ENCODE peak calls at places on chromosomes 12 and 14, in eight cellular contexts. V is progenitor cell of endocrine pancreas, D is colonic mucosa, L is transverse colon, Y is astrocyte, Q is heart right ventricle, K is PC-3, A is adrenal gland. I is an unnamed sample.
A peak's percentile ranks its signal among the peaks of the same experiment; 100 is the strongest.

GRCh38 chr12:48119078-48119833 is at the start of gene PFKM:
- DNase-seq in V (peak; percentile 64), D (peak; percentile 92), L (peak; percentile 88), Y (peak; percentile 89), Q (peak; percentile 67), K (peak; percentile 84), A (peak; percentile 87), I (peak; percentile 95)

GRCh38 chr12:105820407-105821140 is 318.2 kb downstream of the NUAK1 start:
- DNase-seq in V (no peak), D (no peak), L (peak; percentile 9), Y (peak; percentile 86), Q (no peak), K (no peak), A (peak; percentile 43), I (peak; percentile 55)

GRCh38 chr14:101185081-101185835 is 281.7 kb upstream of the RTL1 start:
- DNase-seq in V (no peak), D (no peak), L (no peak), Y (no peak), Q (no peak), K (no peak), A (no peak), I (no peak)

GRCh38 chr14:31018057-31018645 is 7.3 kb upstream of the AP4S1 start:
- DNase-seq in V (no peak), D (no peak), L (no peak), Y (no peak), Q (no peak), K (no peak), A (no peak), I (no peak)

GRCh38 chr12:97267803-97268202 is 194.8 kb upstream of the RMST start:
- DNase-seq in V (no peak), D (no peak), L (no peak), Y (no peak), Q (no peak), K (no peak), A (no peak), I (no peak)

GRCh38 chr14:44505588-44505987 is 1.5 kb downstream of the FSCB start:
- DNase-seq in V (no peak), D (no peak), L (no peak), Y (no peak), Q (no peak), K (no peak), A (no peak), I (no peak)

GRCh38 chr14:92531151-92531873 is 17.7 kb downstream of the RIN3 start:
- DNase-seq in V (no peak), D (no peak), L (no peak), Y (no peak), Q (no peak), K (no peak), A (no peak), I (no peak)

GRCh38 chr12:91178139-91178561 is 4.5 kb downstream of the DCN start:
- DNase-seq in V (no peak), D (no peak), L (no peak), Y (peak; percentile 8), Q (no peak), K (peak; percentile 44), A (no peak), I (peak; percentile 44)

GRCh38 chr14:63713058-63713457 is 14.8 kb downstream of the SGPP1 start:
- DNase-seq in V (no peak), D (no peak), L (no peak), Y (peak; percentile 36), Q (no peak), K (peak; percentile 63), A (no peak), I (no peak)

GRCh38 chr14:104184506-104184905 is 46.1 kb downstream of the KIF26A start:
- DNase-seq in V (no peak), D (no peak), L (no peak), Y (no peak), Q (no peak), K (no peak), A (no peak), I (no peak)

GRCh38 chr12:31267966-31268365 is 58.0 kb downstream of the SINHCAF start:
- DNase-seq in V (no peak), D (no peak), L (no peak), Y (no peak), Q (no peak), K (no peak), A (no peak), I (peak; percentile 11)

GRCh38 chr14:101518611-101519048 is 42.7 kb upstream of the DIO3 start:
- DNase-seq in V (no peak), D (peak; percentile 28), L (peak; percentile 41), Y (no peak), Q (no peak), K (no peak), A (no peak), I (peak; percentile 18)

GRCh38 chr14:104133496-104133895 is 4.9 kb upstream of the KIF26A start:
- DNase-seq in V (no peak), D (no peak), L (no peak), Y (no peak), Q (no peak), K (no peak), A (no peak), I (no peak)

GRCh38 chr14:89330236-89331002 is 86.6 kb downstream of the FOXN3 start:
- DNase-seq in V (no peak), D (no peak), L (peak; percentile 38), Y (peak; percentile 94), Q (no peak), K (no peak), A (peak; percentile 67), I (no peak)

GRCh38 chr14:98958048-98959031 is 313.7 kb downstream of the BCL11B start:
- DNase-seq in V (no peak), D (no peak), L (no peak), Y (no peak), Q (no peak), K (no peak), A (no peak), I (no peak)

GRCh38 chr12:70243510-70244331 is 488 bp downstream of the CNOT2 start:
- DNase-seq in V (peak; percentile 14), D (peak; percentile 65), L (peak; percentile 70), Y (peak; percentile 54), Q (peak; percentile 71), K (peak; percentile 44), A (peak; percentile 70), I (peak; percentile 58)

GRCh38 chr14:101927859-101928258 is 36.5 kb upstream of the DYNC1H1 start:
- DNase-seq in V (no peak), D (peak; percentile 61), L (peak; percentile 75), Y (peak; percentile 90), Q (peak; percentile 86), K (no peak), A (peak; percentile 87), I (peak; percentile 46)

GRCh38 chr14:60684203-60684602 is 34.9 kb upstream of the SIX1 start:
- DNase-seq in V (no peak), D (no peak), L (no peak), Y (no peak), Q (no peak), K (no peak), A (no peak), I (no peak)

GRCh38 chr12:124147579-124147978 is 147.3 kb upstream of the RFLNA start:
- DNase-seq in V (no peak), D (no peak), L (no peak), Y (no peak), Q (no peak), K (no peak), A (no peak), I (no peak)

GRCh38 chr12:89829434-89829975 is 120.9 kb upstream of the ATP2B1 start:
- DNase-seq in V (no peak), D (no peak), L (no peak), Y (no peak), Q (no peak), K (no peak), A (no peak), I (no peak)

GRCh38 chr12:114668151-114668891 is 15.7 kb downstream of the TBX3 start:
- DNase-seq in V (peak; percentile 77), D (peak; percentile 89), L (peak; percentile 90), Y (peak; percentile 63), Q (peak; percentile 81), K (peak; percentile 98), A (peak; percentile 89), I (peak; percentile 92)

GRCh38 chr12:12929696-12930095 is 22.3 kb downstream of the GPRC5D start:
- DNase-seq in V (no peak), D (no peak), L (no peak), Y (no peak), Q (no peak), K (no peak), A (no peak), I (no peak)

GRCh38 chr12:63968685-63969084 is 124.2 kb downstream of the SRGAP1 start:
- DNase-seq in V (no peak), D (no peak), L (no peak), Y (no peak), Q (no peak), K (no peak), A (no peak), I (no peak)

GRCh38 chr12:116594325-116595038 is 35.3 kb downstream of the MAP1LC3B2 start:
- DNase-seq in V (no peak), D (peak; percentile 35), L (peak; percentile 20), Y (no peak), Q (peak; percentile 40), K (no peak), A (no peak), I (no peak)

GRCh38 chr14:20262642-20263128 is 23.6 kb downstream of the OR11H4 start:
- DNase-seq in V (no peak), D (no peak), L (no peak), Y (peak; percentile 0), Q (no peak), K (peak; percentile 93), A (no peak), I (peak; percentile 89)

DNA sequence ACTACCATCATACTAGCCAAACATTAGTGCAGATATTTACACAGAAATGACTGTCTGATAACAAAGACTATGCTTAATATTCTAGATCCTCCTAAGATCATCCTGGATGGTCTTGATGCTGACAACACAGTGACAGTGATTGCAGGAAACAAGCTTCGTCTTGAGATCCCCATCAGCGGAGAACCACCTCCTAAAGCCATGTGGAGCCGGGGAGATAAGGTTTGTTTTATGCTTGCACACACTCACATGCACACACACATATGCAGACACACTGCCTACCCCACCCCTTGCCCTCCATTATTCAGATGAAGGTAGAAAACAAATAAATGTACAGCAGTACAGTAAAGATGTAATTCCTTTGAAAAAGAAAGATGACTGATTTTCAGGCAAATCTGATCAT is 44.4 kb upstream of the CHPT1 start:
- DNase-seq in V (no peak), D (no peak), L (no peak), Y (no peak), Q (no peak), K (no peak), A (no peak), I (no peak)
- TF ChIP-seq CTCF in V (no peak), D (no peak), L (no peak), Y (no peak), Q (no peak), K (no peak), A (no peak), I (no peak)

GRCh38 chr12:13941258-13942249 is 39.8 kb downstream of the GRIN2B start:
- DNase-seq in V (peak; percentile 54), D (peak; percentile 84), L (peak; percentile 78), Y (peak; percentile 5), Q (no peak), K (peak; percentile 72), A (peak; percentile 63), I (peak; percentile 80)
- TF ChIP-seq CTCF in V (peak; percentile 81), D (peak; percentile 20), L (peak; percentile 55), Y (peak; percentile 18), Q (no peak), K (peak; percentile 55), A (peak; percentile 49), I (peak; percentile 41)

GRCh38 chr12:44873898-44874297 is 2.2 kb downstream of the NELL2 start:
- DNase-seq in V (no peak), D (no peak), L (no peak), Y (peak; percentile 1), Q (no peak), K (peak; percentile 39), A (no peak), I (peak; percentile 6)
- TF ChIP-seq CTCF in V (peak; percentile 41), D (no peak), L (peak; percentile 22), Y (peak; percentile 15), Q (no peak), K (peak; percentile 39), A (no peak), I (no peak)

GRCh38 chr14:61761557-61761956 is 663 bp upstream of the SNAPC1 start:
- DNase-seq in V (no peak), D (no peak), L (no peak), Y (no peak), Q (no peak), K (no peak), A (no peak), I (no peak)
- TF ChIP-seq CTCF in V (no peak), D (no peak), L (no peak), Y (no peak), Q (no peak), K (peak; percentile 30), A (no peak), I (no peak)